ENCODE peak calls at places on chromosomes 1 and 21, in five cellular contexts. O is CD8-positive, alpha-beta T cell; J is lung; V is lower lobe of right lung; E is AG04450. B is an unnamed sample.
A peak's percentile ranks its signal among the peaks of the same experiment; 100 is the strongest.

GRCh38 chr1:168945870-168946269 is 160.6 kb upstream of the ATP1B1 start:
- DNase-seq in V (peak; percentile 60), E (no peak), J (peak; percentile 61), O (no peak), B (no peak)

GRCh38 chr1:244187310-244187709 is 136.2 kb downstream of the ZBTB18 start:
- DNase-seq in V (no peak), O (no peak), E (no peak), J (no peak), B (no peak)

GRCh38 chr21:23003951-23004350 is 2005.7 kb downstream of the NCAM2 start:
- DNase-seq in J (no peak), O (no peak), V (no peak), E (no peak), B (no peak)

GRCh38 chr1:79614762-79615161 is 608.2 kb upstream of the ADGRL4 start:
- DNase-seq in O (no peak), E (no peak), V (no peak), J (no peak), B (no peak)

GRCh38 chr1:221268295-221268694 is 389.1 kb downstream of the HLX start:
- DNase-seq in V (no peak), J (no peak), O (no peak), E (peak; percentile 70), B (no peak)

GRCh38 chr1:34163792-34164509 is 1.1 kb downstream of the CSMD2 start:
- DNase-seq in V (no peak), O (no peak), E (no peak), J (no peak), B (no peak)

GRCh38 chr1:14259191-14259757 is 339.2 kb upstream of the KAZN start:
- DNase-seq in J (peak; percentile 59), O (no peak), E (no peak), V (peak; percentile 66), B (peak; percentile 66)

GRCh38 chr1:245835386-245835785 is 671.7 kb downstream of the SMYD3 start:
- DNase-seq in O (no peak), E (no peak), V (no peak), J (no peak), B (no peak)

GRCh38 chr1:214586621-214587020 is 16.4 kb upstream of the CENPF start:
- DNase-seq in E (no peak), J (no peak), V (no peak), O (no peak), B (no peak)

GRCh38 chr1:78168306-78168705 is 122.5 kb downstream of the GIPC2 start:
- DNase-seq in V (no peak), J (no peak), O (no peak), E (no peak), B (no peak)

GRCh38 chr1:97366986-97367385 is 553.8 kb downstream of the DPYD start:
- DNase-seq in J (no peak), V (no peak), E (no peak), O (no peak), B (no peak)

GRCh38 chr1:58573705-58574591 is 3.1 kb downstream of the TACSTD2 start:
- DNase-seq in O (no peak), J (peak; percentile 42), E (no peak), V (no peak), B (no peak)

GRCh38 chr1:180837025-180837424 is 75.7 kb upstream of the KIAA1614 start:
- DNase-seq in O (no peak), J (no peak), E (no peak), V (no peak), B (no peak)

GRCh38 chr1:24535021-24535424 is 20.9 kb upstream of the NCMAP start:
- DNase-seq in E (no peak), J (no peak), O (peak; percentile 83), V (no peak), B (peak; percentile 40)

GRCh38 chr21:23488245-23488644 is 2119.0 kb downstream of the MRPL39 start:
- DNase-seq in J (no peak), V (no peak), E (no peak), O (no peak), B (no peak)

GRCh38 chr1:206866062-206866461 is 639 bp downstream of the IL20 start:
- DNase-seq in O (no peak), E (no peak), V (no peak), J (no peak), B (no peak)

GRCh38 chr21:42609806-42610205 is 43.6 kb upstream of the PDE9A start:
- DNase-seq in J (no peak), E (no peak), V (no peak), O (peak; percentile 71), B (no peak)

GRCh38 chr1:192550922-192551534 is 24.5 kb upstream of the RGS1 start:
- DNase-seq in O (no peak), J (no peak), E (no peak), V (no peak), B (no peak)

GRCh38 chr1:117136749-117137148 is 15.2 kb upstream of the TRIM45 start:
- DNase-seq in J (no peak), O (no peak), E (no peak), V (no peak), B (no peak)

GRCh38 chr1:209655412-209655811 is 3.2 kb upstream of the LAMB3 start:
- DNase-seq in J (no peak), V (no peak), O (no peak), E (no peak), B (no peak)

GRCh38 chr1:113760102-113760804 is 967 bp upstream of the PHTF1 start:
- DNase-seq in E (no peak), V (no peak), O (no peak), J (no peak), B (no peak)

GRCh38 chr1:223429313-223429731 is 36.1 kb downstream of the CCDC185 start:
- DNase-seq in V (no peak), J (no peak), E (no peak), O (no peak), B (no peak)

GRCh38 chr1:116340506-116341240 is 32.4 kb upstream of the ATP1A1 start:
- DNase-seq in E (no peak), J (no peak), O (no peak), V (no peak), B (no peak)

GRCh38 chr1:116771997-116772647 is 17.9 kb downstream of the CD2 start:
- DNase-seq in J (no peak), E (no peak), V (no peak), O (no peak), B (no peak)

GRCh38 chr1:65068202-65069011 is 79.6 kb upstream of the AK4 start:
- DNase-seq in O (no peak), J (no peak), E (no peak), V (no peak), B (peak; percentile 57)

GRCh38 chr1:112878321-112878720 is 77.7 kb downstream of the SLC16A1 start:
- DNase-seq in O (no peak), E (no peak), V (no peak), J (no peak), B (no peak)

DNA sequence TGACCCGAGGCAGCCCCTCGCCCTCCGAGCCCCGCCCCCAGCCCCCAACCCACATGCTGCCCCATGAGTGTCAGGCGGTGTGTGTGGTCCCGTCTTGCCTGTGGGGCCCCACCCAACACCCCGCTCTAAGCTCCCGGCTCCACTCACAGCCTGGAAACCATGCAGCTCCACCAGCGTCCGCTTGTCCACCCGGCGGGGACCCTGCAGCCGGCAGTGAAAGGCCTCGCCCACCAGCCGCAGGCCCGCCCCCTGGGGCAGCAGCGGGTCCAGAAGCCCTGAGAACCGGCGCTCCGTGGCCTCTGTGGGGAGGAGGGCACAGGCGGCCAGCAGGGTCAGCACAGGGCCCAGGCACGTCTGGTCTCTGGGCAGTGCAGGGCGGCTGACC is 2.7 kb downstream of the C1QTNF12 start:
- DNase-seq in E (no peak), O (no peak), J (no peak), V (no peak), B (no peak)
- H3K9me3 ChIP-seq in E (no peaks in the 10 kb centered on the region), O (no peaks in the 10 kb centered on the region), J (no peaks in the 10 kb centered on the region), V (no peaks in the 10 kb centered on the region), B (no peaks in the 10 kb centered on the region)

GRCh38 chr1:23366146-23366545 is 3.5 kb downstream of the ZNF436 start:
- DNase-seq in O (no peak), E (no peak), J (no peak), V (no peak), B (no peak)

GRCh38 chr1:23357112-23357908 is 12.3 kb downstream of the ZNF436 start:
- DNase-seq in V (no peak), O (no peak), E (no peak), J (no peak), B (no peak)

GRCh38 chr1:23358310-23358709 is 11.3 kb downstream of the ZNF436 start:
- DNase-seq in V (no peak), O (no peak), E (no peak), J (no peak), B (no peak)

GRCh38 chr1:23366598-23366997 is 3.0 kb downstream of the ZNF436 start:
- DNase-seq in O (no peak), J (no peak), V (no peak), E (no peak), B (no peak)

GRCh38 chr1:23362218-23362713 is 7.4 kb downstream of the ZNF436 start:
- DNase-seq in V (no peak), E (no peak), J (no peak), O (no peak), B (no peak)
- H3K9me3 ChIP-seq in V (peaks cover 52% of the 10 kb centered on the region), E (peaks cover 61% of the 10 kb centered on the region), J (peaks cover 24% of the 10 kb centered on the region), O (peaks cover 31% of the 10 kb centered on the region), B (peaks cover 58% of the 10 kb centered on the region)

DNA sequence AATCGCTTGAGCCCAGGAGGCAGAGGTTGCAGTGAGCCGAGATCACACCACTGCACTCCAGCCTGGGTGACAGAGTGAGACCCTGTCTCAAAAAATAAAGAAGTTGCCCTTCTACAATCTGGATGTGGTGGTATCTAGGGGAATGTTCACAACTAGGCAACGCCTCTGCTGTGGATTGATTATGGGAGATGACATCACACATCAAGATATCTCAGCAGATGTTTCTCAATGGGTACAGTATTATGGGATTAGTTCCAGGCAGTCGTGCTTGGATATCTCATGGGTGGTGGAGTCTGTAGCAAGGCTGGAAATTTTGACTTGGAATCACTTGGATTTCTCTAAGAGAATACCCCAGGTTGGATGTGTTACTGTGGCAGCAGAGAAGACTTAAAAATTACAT is 7.7 kb downstream of the IFNAR2 start:
- DNase-seq in J (no peak), O (no peak), V (no peak), E (no peak), B (no peak)
- H3K9me3 ChIP-seq in J (no peaks in the 10 kb centered on the region), O (no peaks in the 10 kb centered on the region), V (no peaks in the 10 kb centered on the region), E (no peaks in the 10 kb centered on the region), B (no peaks in the 10 kb centered on the region)

DNA sequence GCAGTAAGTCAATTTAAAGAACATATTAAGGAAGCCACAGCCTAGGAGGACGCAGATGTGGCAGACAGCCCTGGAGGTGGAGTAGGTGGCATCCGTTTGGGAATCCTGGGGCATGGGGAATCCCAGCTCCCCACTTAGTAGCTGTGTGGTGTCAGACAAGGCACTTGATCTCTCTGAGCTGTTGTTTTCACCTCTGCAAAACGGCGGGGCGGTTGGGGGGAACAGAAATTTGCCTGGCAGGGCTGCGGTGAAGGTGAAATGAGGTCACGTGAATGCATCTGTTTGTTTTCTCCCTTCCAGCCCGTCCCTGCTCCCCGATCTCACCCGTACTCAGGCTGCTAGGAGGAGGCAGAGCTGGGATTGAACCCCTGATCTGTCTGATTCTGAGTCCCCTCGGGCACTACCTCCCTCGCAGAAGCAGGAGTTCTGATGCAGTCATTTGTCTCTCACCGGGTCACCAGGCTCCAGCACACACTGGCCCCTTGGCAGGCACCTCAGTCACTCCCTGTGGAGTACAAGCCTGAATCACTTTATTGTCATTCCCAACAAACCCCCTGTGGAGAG is 2.2 kb upstream of the LAPTM5 start:
- DNase-seq in O (peak; percentile 84), E (no peak), J (no peak), V (no peak), B (no peak)
- H3K9me3 ChIP-seq in O (no peaks in the 10 kb centered on the region), E (peaks cover 7% of the 10 kb centered on the region), J (no peaks in the 10 kb centered on the region), V (no peaks in the 10 kb centered on the region), B (no peaks in the 10 kb centered on the region)